ENCODE peak calls at places on chromosomes 3 and 15, in four cellular contexts. Q is HepG2, L is SK-N-SH, N is GM12878. H is an unnamed sample.

GRCh38 chr3:134904796-134905646 is 110.0 kb downstream of the EPHB1 start:
- DNase-seq in L (no peak), N (peak), Q (no peak), H (no peak)

GRCh38 chr15:57427367-57427821 is 51.1 kb downstream of the CGNL1 start:
- DNase-seq in L (no peak), Q (peak), N (no peak), H (no peak)

GRCh38 chr15:72315706-72316370 is 4.1 kb downstream of the CELF6 start:
- DNase-seq in Q (no peak), L (peak), N (no peak), H (no peak)

GRCh38 chr3:115905871-115906270 is 282.6 kb downstream of the GAP43 start:
- DNase-seq in L (no peak), N (no peak), Q (no peak), H (no peak)

GRCh38 chr15:100703032-100703578 is 100.7 kb downstream of the ASB7 start:
- DNase-seq in Q (no peak), N (peak), L (no peak), H (no peak)

GRCh38 chr3:194879991-194880939 is 194.6 kb downstream of the FAM43A start:
- DNase-seq in L (peak), Q (no peak), N (no peak), H (peak)

GRCh38 chr3:50078622-50079021 is 10.1 kb upstream of the RBM5 start:
- DNase-seq in L (no peak), Q (no peak), N (no peak), H (peak)

GRCh38 chr15:57026016-57026602 is 107.7 kb downstream of the TCF12 start:
- DNase-seq in Q (no peak), N (no peak), L (no peak), H (no peak)

GRCh38 chr15:48644498-48644826 is 1.0 kb downstream of the FBN1 start:
- DNase-seq in N (no peak), Q (no peak), L (no peak), H (no peak)

GRCh38 chr3:14414841-14415464 is 12.5 kb downstream of the SLC6A6 start:
- DNase-seq in Q (no peak), L (no peak), N (no peak), H (no peak)

GRCh38 chr15:62845239-62846126 is 197.1 kb upstream of the TPM1 start:
- DNase-seq in L (no peak), Q (peak), N (no peak), H (no peak)

GRCh38 chr3:148820885-148821284 is 6.7 kb upstream of the CPB1 start:
- DNase-seq in L (no peak), N (no peak), Q (no peak), H (no peak)

GRCh38 chr3:155101398-155101797 is 21.3 kb downstream of the MME start:
- DNase-seq in L (no peak), Q (no peak), N (no peak), H (no peak)

GRCh38 chr3:8550619-8551018 is 49.0 kb downstream of the LMCD1 start:
- DNase-seq in Q (no peak), N (no peak), L (no peak), H (no peak)

GRCh38 chr3:42226470-42227425 is 39.2 kb downstream of the CCK start:
- DNase-seq in L (no peak), N (no peak), Q (no peak), H (no peak)

GRCh38 chr3:184337315-184337714 is at the start of gene FAM131A:
- DNase-seq in Q (no peak), L (no peak), N (no peak), H (no peak)

GRCh38 chr15:64490598-64491259 is 30.4 kb downstream of the ZNF609 start:
- DNase-seq in L (no peak), N (no peak), Q (no peak), H (no peak)

GRCh38 chr3:197873329-197873728 is 76.7 kb upstream of the RPL35A start:
- DNase-seq in N (no peak), L (no peak), Q (no peak), H (no peak)

GRCh38 chr3:17579289-17580031 is 163.0 kb downstream of the TBC1D5 start:
- DNase-seq in Q (no peak), N (peak), L (no peak), H (no peak)

GRCh38 chr3:185164428-185165217 is 11.8 kb upstream of the C3orf70 start:
- DNase-seq in L (no peak), Q (no peak), N (no peak), H (no peak)

GRCh38 chr15:57146394-57147140 is 228.1 kb downstream of the TCF12 start:
- DNase-seq in L (peak), Q (peak), N (no peak), H (peak)

GRCh38 chr3:27253831-27254230 is 115.4 kb downstream of the NEK10 start:
- DNase-seq in L (peak), Q (peak), N (peak), H (peak)

GRCh38 chr3:52531636-52532516 is 1.8 kb downstream of the NT5DC2 start:
- DNase-seq in L (no peak), Q (no peak), N (no peak), H (no peak)

GRCh38 chr3:45489730-45490309 is 101.4 kb downstream of the LARS2 start:
- DNase-seq in L (no peak), N (no peak), Q (no peak), H (no peak)

GRCh38 chr15:57903626-57904025 is 161.9 kb downstream of the ALDH1A2 start:
- DNase-seq in Q (no peak), N (no peak), L (no peak), H (no peak)

GRCh38 chr3:194675081-194675640 is 3.2 kb upstream of the LSG1 start:
- DNase-seq in N (no peak), Q (no peak), L (no peak), H (no peak)

GRCh38 chr3:40213556-40213955 is 96.0 kb upstream of the EIF1B start:
- DNase-seq in L (no peak), N (no peak), Q (no peak), H (no peak)

GRCh38 chr3:48347500-48347899 is 14.0 kb upstream of the SPINK8 start:
- DNase-seq in Q (no peak), N (no peak), L (peak), H (no peak)

GRCh38 chr15:100192092-100192695 is 149.6 kb downstream of the ADAMTS17 start:
- DNase-seq in L (peak), N (no peak), Q (no peak), H (no peak)

GRCh38 chr15:69298697-69299441 is at the start of gene PAQR5:
- DNase-seq in L (peak), N (no peak), Q (no peak), H (peak)

GRCh38 chr3:46353639-46354410 is at the start of gene CCR2:
- DNase-seq in N (no peak), Q (no peak), L (no peak), H (no peak)

GRCh38 chr3:164897335-164897734 is 181.0 kb downstream of the SI start:
- DNase-seq in N (no peak), Q (no peak), L (no peak), H (no peak)

GRCh38 chr3:9779721-9780450 is 10.1 kb upstream of the CAMK1 start:
- DNase-seq in L (no peak), N (peak), Q (no peak), H (no peak)

GRCh38 chr3:141439589-141439988 is 47.2 kb upstream of the RASA2 start:
- DNase-seq in N (no peak), L (no peak), Q (no peak), H (no peak)

GRCh38 chr15:43912991-43913927 is 86.5 kb downstream of the WDR76 start:
- DNase-seq in N (no peak), L (no peak), Q (peak), H (no peak)

GRCh38 chr15:59862191-59863155 is 141.6 kb upstream of the FOXB1 start:
- DNase-seq in Q (no peak), L (no peak), N (no peak), H (peak)

GRCh38 chr3:136728918-136729317 is 23.3 kb downstream of the STAG1 start:
- DNase-seq in N (no peak), Q (no peak), L (no peak), H (no peak)

GRCh38 chr3:38853021-38853420 is 37.0 kb upstream of the SCN10A start:
- DNase-seq in Q (no peak), L (no peak), N (no peak), H (no peak)

GRCh38 chr15:98649996-98650870 is 1.9 kb downstream of the IGF1R start:
- DNase-seq in L (peak), N (no peak), Q (peak), H (peak)

GRCh38 chr3:139217633-139218032 is 126.2 kb upstream of the MRPS22 start:
- DNase-seq in Q (no peak), L (no peak), N (no peak), H (no peak)

GRCh38 chr3:139218046-139218445 is 125.8 kb upstream of the MRPS22 start:
- DNase-seq in N (no peak), L (no peak), Q (no peak), H (no peak)

GRCh38 chr3:139213936-139214335 is 129.9 kb upstream of the MRPS22 start:
- DNase-seq in Q (no peak), L (no peak), N (no peak), H (no peak)

GRCh38 chr3:139219463-139219862 is 124.4 kb upstream of the MRPS22 start:
- DNase-seq in Q (no peak), L (no peak), N (no peak), H (no peak)

DNA sequence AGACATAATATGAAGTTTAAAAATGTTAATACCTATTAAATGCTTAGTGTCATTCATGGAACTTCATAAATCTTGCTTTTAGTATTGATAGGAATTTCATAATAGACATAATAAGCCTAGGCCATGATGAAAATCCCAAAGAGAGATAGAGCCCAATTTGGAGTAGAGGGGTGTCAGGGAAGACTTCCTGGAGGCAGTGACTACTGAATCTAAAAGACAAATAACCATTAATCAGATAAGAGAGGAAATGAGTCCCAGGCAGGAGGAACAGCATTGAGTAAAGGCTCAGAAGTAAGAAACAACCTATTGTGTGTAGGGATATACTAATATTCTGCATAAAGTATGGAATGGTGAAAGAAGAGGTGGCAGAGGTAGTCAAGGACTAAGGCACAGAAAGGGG is 126.9 kb upstream of the MRPS22 start:
- DNase-seq in L (no peak), Q (no peak), N (no peak), H (no peak)
- TF ChIP-seq JUND in L (no peak), Q (no peak), N (no peak), H (no peak)

GRCh38 chr15:92932946-92933649 is 33.0 kb downstream of the CHD2 start:
- DNase-seq in L (no peak), N (no peak), Q (peak), H (no peak)

GRCh38 chr15:92937880-92938279 is 37.8 kb downstream of the CHD2 start:
- DNase-seq in N (no peak), Q (no peak), L (no peak), H (no peak)

GRCh38 chr15:92936693-92937092 is 36.6 kb downstream of the CHD2 start:
- DNase-seq in Q (no peak), L (no peak), N (no peak), H (no peak)

GRCh38 chr15:92936138-92936537 is 36.0 kb downstream of the CHD2 start:
- DNase-seq in Q (no peak), N (no peak), L (no peak), H (no peak)

GRCh38 chr15:92934706-92935105 is 34.6 kb downstream of the CHD2 start:
- DNase-seq in L (no peak), N (no peak), Q (no peak), H (no peak)
- TF ChIP-seq JUND in L (no peak), N (no peak), Q (no peak), H (no peak)

GRCh38 chr3:178454714-178455113 is 81.5 kb upstream of the KCNMB2 start:
- DNase-seq in L (no peak), Q (no peak), N (no peak), H (no peak)
- TF ChIP-seq JUND in L (no peak), Q (no peak), N (no peak), H (no peak)

GRCh38 chr3:60030982-60031381 is 981.2 kb upstream of the CFAP20DC start:
- DNase-seq in Q (no peak), L (no peak), N (no peak), H (no peak)
- TF ChIP-seq JUND in Q (no peak), L (no peak), N (no peak), H (no peak)

DNA sequence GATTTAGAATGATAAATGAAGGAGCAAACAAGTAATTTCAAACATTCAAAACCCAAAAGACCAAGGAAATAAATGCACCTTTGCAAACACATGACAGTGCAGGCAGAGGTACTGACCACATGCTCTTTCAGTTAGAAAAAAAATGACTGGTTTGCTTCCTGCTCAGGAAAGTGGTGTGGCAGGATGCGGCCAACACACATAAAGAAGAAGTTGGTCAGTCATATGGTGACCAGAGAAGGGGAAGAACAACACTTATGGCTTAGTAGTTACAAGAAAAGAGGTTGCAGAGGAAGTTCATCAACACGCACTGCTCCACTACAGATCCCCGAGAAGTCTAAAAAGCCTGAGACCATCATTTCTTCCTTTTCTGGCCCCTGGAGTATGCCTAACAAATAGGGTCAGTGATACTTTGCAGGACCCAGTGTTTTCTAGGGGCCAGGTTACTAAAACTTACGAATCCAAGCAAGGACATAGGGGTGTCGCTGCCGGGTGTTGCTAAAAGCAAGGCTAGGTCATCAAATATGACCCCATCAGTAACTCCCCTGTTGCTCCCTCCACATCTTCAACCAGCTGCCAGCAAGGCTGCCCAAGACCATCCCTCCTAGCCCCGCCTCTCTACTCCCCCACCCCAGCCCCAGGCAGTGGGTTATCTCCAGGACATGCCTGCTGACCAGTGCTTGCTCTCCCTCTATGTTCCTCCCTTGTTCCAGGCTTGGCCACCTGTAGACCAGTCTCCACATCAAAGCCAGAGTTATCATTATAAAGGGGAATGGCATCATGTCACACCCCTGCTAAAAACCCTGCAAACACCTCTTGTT is 11.2 kb downstream of the ATP8B4 start:
- DNase-seq in L (no peak), N (peak), Q (no peak), H (no peak)
- TF ChIP-seq JUND in L (no peak), N (peak), Q (no peak), H (no peak)

GRCh38 chr15:51341366-51342248 is at the start of gene GLDN:
- DNase-seq in Q (no peak), L (peak), N (no peak), H (no peak)
- TF ChIP-seq JUND in Q (no peak), L (no peak), N (no peak), H (no peak)

GRCh38 chr3:30604091-30604490 is 2.3 kb upstream of the TGFBR2 start:
- DNase-seq in Q (no peak), N (no peak), L (no peak), H (no peak)
- TF ChIP-seq JUND in Q (no peak), N (no peak), L (no peak), H (no peak)

GRCh38 chr15:89305395-89305794 is 29.2 kb downstream of the POLG start:
- DNase-seq in N (no peak), L (no peak), Q (no peak), H (no peak)

GRCh38 chr15:89303986-89304385 is 30.6 kb downstream of the POLG start:
- DNase-seq in N (no peak), Q (no peak), L (no peak), H (no peak)

GRCh38 chr15:89307046-89307587 is 27.5 kb downstream of the POLG start:
- DNase-seq in Q (no peak), L (no peak), N (no peak), H (no peak)

GRCh38 chr15:89307791-89308190 is 26.8 kb downstream of the POLG start:
- DNase-seq in L (no peak), Q (no peak), N (no peak), H (no peak)
- TF ChIP-seq JUND in L (no peak), Q (no peak), N (no peak), H (no peak)

DNA sequence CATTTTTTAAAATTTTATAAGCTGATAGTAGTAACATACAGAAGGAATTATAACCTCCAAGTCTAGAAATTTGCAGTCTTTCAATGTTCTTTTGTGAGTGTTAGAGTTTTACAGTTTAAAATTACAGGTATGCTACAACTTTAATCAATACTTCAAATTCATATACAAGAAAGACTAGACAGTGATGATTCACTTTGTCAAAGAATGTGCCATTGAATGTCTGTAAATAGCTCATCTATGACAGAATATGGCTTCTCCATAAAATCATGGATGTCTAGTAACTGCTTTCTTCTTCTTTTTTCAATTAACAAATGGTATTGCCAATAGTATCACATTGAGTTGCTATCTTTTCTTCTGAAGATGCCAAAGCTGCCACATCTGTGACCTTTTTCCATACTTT is 4.1 kb upstream of the TSC22D2 start:
- DNase-seq in N (no peak), L (no peak), Q (no peak), H (no peak)
- TF ChIP-seq JUND in N (no peak), L (no peak), Q (no peak), H (no peak)